ENCODE peak calls at places on chromosome 15, in nine cellular contexts. One of them, this sample, is unnamed.

GRCh38 chr15:77312523-77312922 is 107.4 kb downstream of the PEAK1 start:
- DNase-seq in ELF-1: no peak
- DNase-seq in MV-4-11: no peak
- DNase-seq in NCI-H2081: no peak
- DNase-seq in EL: peak; percentile 47
- DNase-seq in activated effector memory CD4-positive, alpha-beta T cell treated with Interleukin-2 at 50 U/mL for 16 hours: no peak
- DNase-seq in nucleus accumbens: no peak
- DNase-seq in omental fat pad: no peak
- DNase-seq in activated T-helper 9 cell treated with anti-CD3 and anti-CD28 coated beads, Interleukin-2, amount 50 U/mL, for 16 hours: no peak
- DNase-seq in this sample: no peak

GRCh38 chr15:58329781-58330467 is 101.9 kb upstream of the LIPC start:
- DNase-seq in MV-4-11: no peak
- DNase-seq in EL: no peak
- DNase-seq in activated effector memory CD4-positive, alpha-beta T cell treated with Interleukin-2 at 50 U/mL for 16 hours: no peak
- DNase-seq in activated T-helper 9 cell treated with anti-CD3 and anti-CD28 coated beads, Interleukin-2, amount 50 U/mL, for 16 hours: no peak
- DNase-seq in nucleus accumbens: no peak
- DNase-seq in omental fat pad: no peak
- DNase-seq in ELF-1: peak; percentile 96
- DNase-seq in NCI-H2081: no peak
- DNase-seq in this sample: no peak

GRCh38 chr15:100133001-100133400 is 208.8 kb downstream of the ADAMTS17 start:
- DNase-seq in activated effector memory CD4-positive, alpha-beta T cell treated with Interleukin-2 at 50 U/mL for 16 hours: no peak
- DNase-seq in omental fat pad: no peak
- DNase-seq in NCI-H2081: no peak
- DNase-seq in MV-4-11: no peak
- DNase-seq in activated T-helper 9 cell treated with anti-CD3 and anti-CD28 coated beads, Interleukin-2, amount 50 U/mL, for 16 hours: no peak
- DNase-seq in ELF-1: peak; percentile 21
- DNase-seq in EL: no peak
- DNase-seq in nucleus accumbens: no peak
- DNase-seq in this sample: no peak

GRCh38 chr15:84658080-84658787 is at the start of gene NMB:
- DNase-seq in nucleus accumbens: peak; percentile 52
- DNase-seq in MV-4-11: peak; percentile 78
- DNase-seq in EL: peak; percentile 83
- DNase-seq in NCI-H2081: peak; percentile 69
- DNase-seq in activated T-helper 9 cell treated with anti-CD3 and anti-CD28 coated beads, Interleukin-2, amount 50 U/mL, for 16 hours: peak; percentile 75
- DNase-seq in ELF-1: peak; percentile 87
- DNase-seq in activated effector memory CD4-positive, alpha-beta T cell treated with Interleukin-2 at 50 U/mL for 16 hours: peak; percentile 79
- DNase-seq in omental fat pad: peak; percentile 50
- DNase-seq in this sample: peak; percentile 74

GRCh38 chr15:90582553-90582952 is 52.8 kb downstream of the CRTC3 start:
- DNase-seq in activated T-helper 9 cell treated with anti-CD3 and anti-CD28 coated beads, Interleukin-2, amount 50 U/mL, for 16 hours: no peak
- DNase-seq in activated effector memory CD4-positive, alpha-beta T cell treated with Interleukin-2 at 50 U/mL for 16 hours: no peak
- DNase-seq in nucleus accumbens: no peak
- DNase-seq in ELF-1: no peak
- DNase-seq in EL: peak; percentile 61
- DNase-seq in NCI-H2081: no peak
- DNase-seq in omental fat pad: no peak
- DNase-seq in MV-4-11: no peak
- DNase-seq in this sample: no peak

GRCh38 chr15:76582550-76582949 is 246.0 kb downstream of the ISL2 start:
- DNase-seq in NCI-H2081: no peak
- DNase-seq in nucleus accumbens: no peak
- DNase-seq in activated effector memory CD4-positive, alpha-beta T cell treated with Interleukin-2 at 50 U/mL for 16 hours: no peak
- DNase-seq in ELF-1: no peak
- DNase-seq in MV-4-11: no peak
- DNase-seq in omental fat pad: no peak
- DNase-seq in EL: no peak
- DNase-seq in activated T-helper 9 cell treated with anti-CD3 and anti-CD28 coated beads, Interleukin-2, amount 50 U/mL, for 16 hours: no peak
- DNase-seq in this sample: no peak

GRCh38 chr15:98528056-98528725 is 120.1 kb upstream of the IGF1R start:
- DNase-seq in omental fat pad: no peak
- DNase-seq in nucleus accumbens: no peak
- DNase-seq in MV-4-11: no peak
- DNase-seq in activated T-helper 9 cell treated with anti-CD3 and anti-CD28 coated beads, Interleukin-2, amount 50 U/mL, for 16 hours: no peak
- DNase-seq in NCI-H2081: no peak
- DNase-seq in activated effector memory CD4-positive, alpha-beta T cell treated with Interleukin-2 at 50 U/mL for 16 hours: no peak
- DNase-seq in EL: no peak
- DNase-seq in ELF-1: no peak
- DNase-seq in this sample: no peak

GRCh38 chr15:71083349-71083748 is 31.9 kb upstream of the THSD4 start:
- DNase-seq in activated T-helper 9 cell treated with anti-CD3 and anti-CD28 coated beads, Interleukin-2, amount 50 U/mL, for 16 hours: no peak
- DNase-seq in EL: peak; percentile 68
- DNase-seq in omental fat pad: no peak
- DNase-seq in ELF-1: no peak
- DNase-seq in MV-4-11: no peak
- DNase-seq in NCI-H2081: no peak
- DNase-seq in nucleus accumbens: no peak
- DNase-seq in activated effector memory CD4-positive, alpha-beta T cell treated with Interleukin-2 at 50 U/mL for 16 hours: no peak
- DNase-seq in this sample: no peak

GRCh38 chr15:68639926-68640600 is 61.3 kb downstream of the CORO2B start:
- DNase-seq in MV-4-11: no peak
- DNase-seq in omental fat pad: no peak
- DNase-seq in NCI-H2081: no peak
- DNase-seq in nucleus accumbens: no peak
- DNase-seq in activated effector memory CD4-positive, alpha-beta T cell treated with Interleukin-2 at 50 U/mL for 16 hours: no peak
- DNase-seq in ELF-1: no peak
- DNase-seq in activated T-helper 9 cell treated with anti-CD3 and anti-CD28 coated beads, Interleukin-2, amount 50 U/mL, for 16 hours: no peak
- DNase-seq in EL: peak; percentile 63
- DNase-seq in this sample: no peak

This sample was measured in AML-193.